ENCODE peak calls at places on chromosomes 11 and 22, in six cellular contexts. Y is AG10803; Z is activated CD4-positive, alpha-beta T cell treated with anti-CD3 and anti-CD28 coated beads for 24 hours; X is heart right ventricle; D is AG08396; N is NCI-H345. L is an unnamed sample.

GRCh38 chr22:39439170-39439569 is 17.6 kb upstream of the MGAT3 start:
- DNase-seq in Y (peak), Z (no peak), X (no peak), D (peak), N (no peak), L (no peak)

GRCh38 chr22:47658182-47658581 is 895.7 kb downstream of the TBC1D22A start:
- DNase-seq in Y (no peak), Z (no peak), X (no peak), D (no peak), N (no peak), L (no peak)

GRCh38 chr11:12130180-12130980 is 20.0 kb downstream of the MICAL2 start:
- DNase-seq in Y (no peak), Z (no peak), X (no peak), D (no peak), N (no peak), L (no peak)

GRCh38 chr11:76791861-76792260 is 8.7 kb downstream of the TSKU start:
- DNase-seq in Y (peak), Z (no peak), X (no peak), D (no peak), N (no peak), L (peak)

GRCh38 chr11:120424185-120424969 is 87.2 kb upstream of the GRIK4 start:
- DNase-seq in Y (no peak), Z (no peak), X (no peak), D (no peak), N (no peak), L (no peak)

GRCh38 chr11:44946268-44946667 is 4.4 kb downstream of the TP53I11 start:
- DNase-seq in Y (peak), Z (no peak), X (peak), D (no peak), N (no peak), L (peak)

GRCh38 chr11:78961186-78961782 is 386.6 kb upstream of the NARS2 start:
- DNase-seq in Y (peak), Z (no peak), X (peak), D (peak), N (peak), L (peak)

GRCh38 chr22:26168934-26169311 is 339 bp upstream of the SEZ6L start:
- DNase-seq in Y (no peak), Z (no peak), X (no peak), D (no peak), N (peak), L (no peak)

GRCh38 chr11:44014968-44015623 is 32.7 kb upstream of the ACCSL start:
- DNase-seq in Y (peak), Z (no peak), X (no peak), D (no peak), N (no peak), L (peak)

GRCh38 chr11:61639816-61640443 is 40.3 kb upstream of the DAGLA start:
- DNase-seq in Y (no peak), Z (no peak), X (no peak), D (no peak), N (no peak), L (no peak)